ENCODE peak calls at places on chromosomes 13 and 19, in eight cellular contexts. E, W, D, C, L, R, H and O are unnamed samples.

GRCh38 chr19:7743425-7743841 is 3.9 kb downstream of the CD209 start:
- DNase-seq in E (no peak), W (no peak), D (peak), C (no peak), L (no peak), R (no peak), H (no peak), O (no peak)

GRCh38 chr13:32940601-32941000 is 75.6 kb upstream of the KL start:
- DNase-seq in E (no peak), W (no peak), D (no peak), C (peak), L (no peak), R (no peak), H (no peak), O (no peak)

GRCh38 chr19:2977001-2977685 is at the start of gene TLE6:
- DNase-seq in E (peak), W (peak), D (peak), C (peak), L (peak), R (peak), H (peak), O (no peak)

GRCh38 chr13:96984061-96984508 is 10.2 kb downstream of the OXGR1 start:
- DNase-seq in E (no peak), W (no peak), D (peak), C (no peak), L (peak), R (no peak), H (no peak), O (no peak)

GRCh38 chr19:35513231-35513974 is at the start of gene DMKN:
- DNase-seq in E (no peak), W (no peak), D (no peak), C (no peak), L (no peak), R (no peak), H (no peak), O (no peak)

GRCh38 chr13:66501187-66501586 is 728.9 kb downstream of the PCDH9 start:
- DNase-seq in E (no peak), W (no peak), D (no peak), C (no peak), L (no peak), R (no peak), H (no peak), O (no peak)

GRCh38 chr19:2087621-2088100 is 8.5 kb downstream of the MOB3A start:
- DNase-seq in E (no peak), W (peak), D (no peak), C (no peak), L (no peak), R (no peak), H (no peak), O (no peak)

GRCh38 chr19:18102916-18103542 is 5.5 kb downstream of the MAST3 start:
- DNase-seq in E (no peak), W (no peak), D (no peak), C (no peak), L (no peak), R (no peak), H (no peak), O (no peak)

GRCh38 chr19:44593294-44593693 is 20.1 kb upstream of the IGSF23 start:
- DNase-seq in E (no peak), W (no peak), D (no peak), C (no peak), L (no peak), R (no peak), H (no peak), O (no peak)

GRCh38 chr13:63206431-63206830 is 1790.8 kb upstream of the PCDH20 start:
- DNase-seq in E (no peak), W (no peak), D (no peak), C (peak), L (no peak), R (no peak), H (no peak), O (no peak)

GRCh38 chr19:8387688-8388611 is 2.2 kb upstream of the RAB11B start:
- DNase-seq in E (no peak), W (no peak), D (no peak), C (no peak), L (no peak), R (no peak), H (no peak), O (no peak)

GRCh38 chr19:3586124-3586626 is 897 bp downstream of the GIPC3 start:
- DNase-seq in E (no peak), W (no peak), D (no peak), C (no peak), L (no peak), R (no peak), H (peak), O (no peak)

GRCh38 chr19:16019691-16020448 is 56.4 kb upstream of the TPM4 start:
- DNase-seq in E (no peak), W (no peak), D (no peak), C (no peak), L (no peak), R (no peak), H (no peak), O (no peak)

GRCh38 chr19:45765365-45766292 is 3.4 kb downstream of the SIX5 start:
- DNase-seq in E (no peak), W (no peak), D (no peak), C (no peak), L (no peak), R (no peak), H (no peak), O (no peak)

GRCh38 chr19:44722131-44723121 is 23.5 kb downstream of the CEACAM16 start:
- DNase-seq in E (peak), W (peak), D (no peak), C (no peak), L (no peak), R (no peak), H (no peak), O (no peak)

GRCh38 chr19:17448190-17448967 is at the start of gene TMEM221:
- DNase-seq in E (peak), W (peak), D (peak), C (no peak), L (peak), R (no peak), H (peak), O (no peak)

GRCh38 chr13:70375718-70376117 is 267.5 kb upstream of the KLHL1 start:
- DNase-seq in E (no peak), W (no peak), D (no peak), C (no peak), L (no peak), R (no peak), H (no peak), O (no peak)

GRCh38 chr19:7340959-7341837 is 7.5 kb upstream of the ARHGEF18 start:
- DNase-seq in E (peak), W (peak), D (no peak), C (peak), L (peak), R (peak), H (peak), O (peak)